ENCODE peak calls at places on chromosome 9, in nine cellular contexts. Q is tibial artery; P is breast epithelium; K is PC-3; E is CD8-positive, alpha-beta memory T cell; C is adrenal gland; T is psoas muscle; R is HCT116; U is small intestine. W is an unnamed sample.
A peak's percentile ranks its signal among the peaks of the same experiment; 100 is the strongest.

GRCh38 chr9:37952731-37953130 is 48.8 kb upstream of the SLC25A51 start:
- DNase-seq in Q (no peak), P (no peak), K (peak; percentile 73), E (no peak), C (no peak), T (no peak), R (no peak), U (no peak), W (no peak)

GRCh38 chr9:117622347-117622746 is 81.9 kb upstream of the TLR4 start:
- DNase-seq in Q (no peak), P (no peak), K (no peak), E (no peak), C (no peak), T (no peak), R (no peak), U (peak; percentile 2), W (no peak)

GRCh38 chr9:1152171-1152570 is 102.0 kb downstream of the DMRT2 start:
- DNase-seq in Q (no peak), P (no peak), K (no peak), E (no peak), C (no peak), T (no peak), R (no peak), U (no peak), W (no peak)

GRCh38 chr9:14812806-14813205 is 90.3 kb upstream of the CER1 start:
- DNase-seq in Q (no peak), P (no peak), K (peak; percentile 81), E (no peak), C (no peak), T (no peak), R (no peak), U (no peak), W (no peak)

GRCh38 chr9:36450110-36450732 is 50.2 kb upstream of the RNF38 start:
- DNase-seq in Q (no peak), P (no peak), K (peak; percentile 72), E (no peak), C (peak; percentile 65), T (no peak), R (peak; percentile 22), U (peak; percentile 45), W (peak; percentile 55)

GRCh38 chr9:113589890-113590289 is 126.4 kb downstream of the RGS3 start:
- DNase-seq in Q (no peak), P (no peak), K (peak; percentile 38), E (no peak), C (no peak), T (peak; percentile 2), R (no peak), U (no peak), W (peak; percentile 70)

GRCh38 chr9:117076571-117077300 is 338.1 kb downstream of the ASTN2 start:
- DNase-seq in Q (no peak), P (no peak), K (no peak), E (no peak), C (peak; percentile 78), T (no peak), R (no peak), U (no peak), W (no peak)

GRCh38 chr9:93028448-93029006 is 30.0 kb upstream of the SUSD3 start:
- DNase-seq in Q (no peak), P (no peak), K (no peak), E (peak; percentile 60), C (no peak), T (no peak), R (no peak), U (peak; percentile 33), W (no peak)

GRCh38 chr9:93072383-93072795 is 13.9 kb downstream of the SUSD3 start:
- DNase-seq in Q (no peak), P (no peak), K (no peak), E (no peak), C (peak; percentile 83), T (no peak), R (no peak), U (no peak), W (no peak)

GRCh38 chr9:79154806-79155205 is 417.0 kb upstream of the TLE4 start:
- DNase-seq in Q (no peak), P (no peak), K (no peak), E (no peak), C (no peak), T (no peak), R (no peak), U (no peak), W (no peak)

GRCh38 chr9:112833081-112833480 is 57.6 kb downstream of the SLC46A2 start:
- DNase-seq in Q (no peak), P (peak; percentile 1), K (no peak), E (no peak), C (no peak), T (no peak), R (no peak), U (no peak), W (no peak)

GRCh38 chr9:134690946-134691694 is 49.5 kb downstream of the COL5A1 start:
- DNase-seq in Q (peak; percentile 61), P (no peak), K (no peak), E (no peak), C (no peak), T (peak; percentile 56), R (no peak), U (no peak), W (no peak)

GRCh38 chr9:79610019-79610760 is 38.4 kb downstream of the TLE4 start:
- DNase-seq in Q (no peak), P (no peak), K (no peak), E (no peak), C (no peak), T (no peak), R (no peak), U (no peak), W (peak; percentile 70)

DNA sequence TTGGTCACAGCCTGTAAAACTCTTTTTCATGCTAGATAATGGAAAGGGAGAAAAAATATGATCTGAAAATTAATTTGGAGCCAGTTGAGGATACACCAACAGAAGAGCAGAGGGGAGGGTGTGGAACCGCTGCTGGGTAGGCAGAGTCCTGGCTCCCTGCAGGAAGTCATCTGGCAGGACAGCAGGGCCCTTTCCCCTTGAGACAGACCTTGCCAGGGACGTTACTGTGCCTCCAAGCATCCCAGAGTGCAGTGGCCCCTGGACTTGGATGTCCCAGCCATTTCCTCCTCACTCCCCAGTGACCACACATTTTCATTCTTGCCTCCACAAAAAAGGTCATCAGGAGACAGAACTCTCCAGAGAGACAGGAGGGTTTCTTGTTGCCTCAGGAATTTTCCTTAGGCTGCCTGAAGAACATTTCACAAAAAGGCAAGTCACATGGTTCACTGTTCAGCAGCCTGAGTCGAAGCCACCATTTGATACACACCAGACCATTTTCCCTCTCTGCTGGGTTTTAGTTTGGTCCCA is 5.9 kb downstream of the TRPM3 start:
- DNase-seq in Q (no peak), P (no peak), K (no peak), E (no peak), C (no peak), T (no peak), R (no peak), U (no peak), W (no peak)
- H3K4me1 ChIP-seq in Q (no peaks in the 10 kb centered on the region), P (no peaks in the 10 kb centered on the region), K (no peaks in the 10 kb centered on the region), E (no peaks in the 10 kb centered on the region), C (no peaks in the 10 kb centered on the region), T (no peaks in the 10 kb centered on the region), R (no peaks in the 10 kb centered on the region), U (no peaks in the 10 kb centered on the region), W (no peaks in the 10 kb centered on the region)

GRCh38 chr9:127809562-127810377 is 7.1 kb downstream of the FPGS start:
- DNase-seq in Q (no peak), P (no peak), K (no peak), E (no peak), C (no peak), T (no peak), R (no peak), U (peak; percentile 82), W (no peak)
- H3K36me3 ChIP-seq in Q (peaks cover 89% of the 10 kb centered on the region), P (peaks cover 14% of the 10 kb centered on the region), K (peaks cover 16% of the 10 kb centered on the region), E (peaks cover 35% of the 10 kb centered on the region), C (no peaks in the 10 kb centered on the region), T (no peaks in the 10 kb centered on the region), R (peaks cover 18% of the 10 kb centered on the region), U (peaks cover 12% of the 10 kb centered on the region), W (peaks cover 18% of the 10 kb centered on the region)

GRCh38 chr9:19281801-19282200 is 51.3 kb downstream of the DENND4C start:
- DNase-seq in Q (no peak), P (no peak), K (peak; percentile 13), E (no peak), C (no peak), T (no peak), R (no peak), U (no peak), W (no peak)

GRCh38 chr9:19283108-19283710 is 52.7 kb downstream of the DENND4C start:
- DNase-seq in Q (no peak), P (no peak), K (no peak), E (no peak), C (no peak), T (no peak), R (no peak), U (no peak), W (no peak)

GRCh38 chr9:19284729-19285128 is 54.2 kb downstream of the DENND4C start:
- DNase-seq in Q (no peak), P (no peak), K (no peak), E (no peak), C (no peak), T (no peak), R (no peak), U (peak; percentile 21), W (no peak)

GRCh38 chr9:19290103-19290502 is 59.6 kb downstream of the DENND4C start:
- DNase-seq in Q (no peak), P (no peak), K (no peak), E (no peak), C (no peak), T (no peak), R (no peak), U (no peak), W (no peak)

DNA sequence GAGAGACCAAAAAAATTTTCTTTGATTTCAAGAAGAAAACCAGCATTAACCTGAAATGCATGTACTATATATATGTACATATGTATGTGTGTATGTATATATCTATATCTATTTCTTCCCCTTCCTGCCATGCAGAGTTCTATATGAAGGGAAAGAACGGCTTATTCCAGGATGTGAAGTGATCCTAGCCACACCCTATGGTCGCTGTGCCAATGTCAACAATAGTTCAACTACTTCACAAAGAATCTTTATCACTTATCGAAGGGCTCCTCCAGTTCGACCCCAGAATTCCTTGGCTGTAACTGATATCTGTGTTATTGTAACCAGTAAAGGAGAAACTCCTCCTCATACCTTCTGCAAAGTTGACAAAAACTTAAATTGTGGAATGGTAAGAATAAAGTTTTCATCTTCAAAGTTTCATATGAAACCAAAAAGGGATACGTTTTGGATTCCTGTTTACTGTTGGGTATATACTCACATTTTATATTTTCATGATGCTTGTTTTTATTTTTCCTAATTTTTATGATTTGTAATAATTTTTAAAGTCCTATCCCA is 56.2 kb downstream of the DENND4C start:
- DNase-seq in Q (no peak), P (no peak), K (peak; percentile 48), E (no peak), C (no peak), T (no peak), R (no peak), U (peak; percentile 82), W (no peak)
- H3K27ac ChIP-seq in Q (no peak overlapping the region), P (no peak overlapping the region), K (no peak overlapping the region), E (no peak overlapping the region), C (no peak overlapping the region), T (no peak overlapping the region), R (no peak overlapping the region), U (peak overlapping the region; percentile 14), W (no peak overlapping the region)

DNA sequence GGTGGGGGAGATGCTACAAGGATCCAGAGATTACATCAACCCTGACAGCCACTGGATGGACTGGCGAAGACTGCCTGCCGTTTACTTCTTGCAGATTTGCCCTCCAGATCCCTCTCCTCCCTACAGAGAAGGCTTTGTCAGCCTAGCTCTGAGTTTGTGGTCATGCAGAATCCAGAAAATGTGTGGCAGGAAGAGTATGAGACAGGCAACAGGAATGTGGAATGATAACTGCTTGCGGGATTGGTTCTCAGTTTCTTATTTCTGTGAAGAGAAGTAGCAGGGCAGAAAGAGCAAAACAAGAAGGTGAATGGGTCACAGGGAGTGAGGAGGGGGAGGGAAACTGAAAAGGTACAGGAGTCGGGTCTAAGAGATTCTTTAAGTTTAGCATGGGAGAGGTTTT is 129.6 kb downstream of the TLE1 start:
- DNase-seq in Q (no peak), P (peak; percentile 74), K (peak; percentile 81), E (no peak), C (no peak), T (no peak), R (peak; percentile 65), U (no peak), W (peak; percentile 49)
- H3K4me1 ChIP-seq in Q (no peaks in the 10 kb centered on the region), P (peaks cover 3% of the 10 kb centered on the region), K (peaks cover 47% of the 10 kb centered on the region), E (no peaks in the 10 kb centered on the region), C (peaks cover 20% of the 10 kb centered on the region), T (peaks cover 5% of the 10 kb centered on the region), R (peaks cover 61% of the 10 kb centered on the region), U (no peaks in the 10 kb centered on the region), W (peaks cover 24% of the 10 kb centered on the region)

W was measured in SJCRH30.